ENCODE peak calls at places on chromosomes 2 and 18, in nine cellular contexts. G, F, W, C, Q, M, D, S and L are unnamed samples.

GRCh38 chr2:222796413-222797103 is 64.3 kb upstream of the ACSL3 start:
- DNase-seq in S (no peak), Q (no peak), W (no peak), F (peak), G (peak), M (no peak), C (no peak), D (peak), L (no peak)

GRCh38 chr18:14971461-14972185 is 223.7 kb downstream of the ANKRD30B start:
- DNase-seq in G (no peak), W (peak), C (no peak), D (no peak), F (peak), M (peak), Q (no peak), S (no peak), L (no peak)

GRCh38 chr2:165067958-165068612 is 112.8 kb upstream of the SLC38A11 start:
- DNase-seq in S (peak), D (peak), G (peak), Q (no peak), M (peak), F (no peak), C (peak), W (peak), L (no peak)

GRCh38 chr2:166031054-166031453 is 77.5 kb upstream of the TTC21B start:
- DNase-seq in C (no peak), Q (no peak), S (no peak), D (no peak), G (no peak), M (no peak), F (no peak), W (peak), L (no peak)

GRCh38 chr2:200380139-200380561 is 73.7 kb downstream of the SPATS2L start:
- DNase-seq in S (no peak), C (no peak), F (no peak), W (no peak), D (no peak), M (peak), Q (no peak), G (no peak), L (no peak)

GRCh38 chr2:171087547-171087946 is 73.1 kb downstream of the TLK1 start:
- DNase-seq in G (no peak), Q (no peak), S (no peak), D (no peak), C (no peak), F (no peak), M (no peak), W (no peak), L (no peak)

GRCh38 chr18:12306752-12307151 is 1.3 kb upstream of the TUBB6 start:
- DNase-seq in Q (no peak), F (no peak), D (no peak), G (no peak), C (no peak), S (no peak), M (no peak), W (no peak), L (no peak)

GRCh38 chr2:54691439-54692135 is 31.9 kb upstream of the EML6 start:
- DNase-seq in M (no peak), S (no peak), W (no peak), D (no peak), Q (no peak), G (peak), F (no peak), C (peak), L (no peak)

GRCh38 chr2:170917957-170918356 is 11.1 kb upstream of the GORASP2 start:
- DNase-seq in W (no peak), C (no peak), G (no peak), F (no peak), D (no peak), S (no peak), M (no peak), Q (no peak), L (no peak)

GRCh38 chr2:33746401-33746800 is 147.3 kb upstream of the FAM98A start:
- DNase-seq in F (no peak), Q (no peak), S (no peak), D (no peak), C (no peak), W (no peak), G (no peak), M (no peak), L (no peak)

GRCh38 chr2:86807462-86808275 is 17.0 kb upstream of the CD8A start:
- DNase-seq in F (no peak), W (peak), G (no peak), M (peak), Q (no peak), S (no peak), D (peak), C (peak), L (no peak)

GRCh38 chr2:287471-287885 is 413 bp downstream of the ALKAL2 start:
- DNase-seq in Q (no peak), F (no peak), M (peak), D (no peak), G (no peak), S (no peak), W (no peak), C (peak), L (no peak)

GRCh38 chr2:239939736-239940483 is 85.2 kb downstream of the NDUFA10 start:
- DNase-seq in M (no peak), G (no peak), Q (no peak), C (no peak), F (no peak), W (no peak), D (peak), S (no peak), L (no peak)

GRCh38 chr18:3814840-3815239 is 364.9 kb downstream of the TGIF1 start:
- DNase-seq in G (no peak), W (no peak), S (no peak), F (no peak), M (no peak), C (no peak), Q (no peak), D (no peak), L (peak)

GRCh38 chr2:86238354-86238753 is 39.1 kb downstream of the MRPL35 start:
- DNase-seq in M (no peak), C (no peak), F (no peak), G (no peak), Q (no peak), D (no peak), S (no peak), W (no peak), L (no peak)

GRCh38 chr2:86512922-86513321 is 50.3 kb downstream of the CHMP3 start:
- DNase-seq in F (no peak), G (no peak), Q (no peak), S (no peak), C (no peak), D (no peak), M (no peak), W (no peak), L (no peak)

GRCh38 chr2:174771631-174772491 is 7.6 kb upstream of the CHRNA1 start:
- DNase-seq in S (peak), F (peak), D (peak), G (peak), M (peak), Q (no peak), C (peak), W (peak), L (no peak)

GRCh38 chr18:60980422-60981005 is 352.7 kb upstream of the CDH20 start:
- DNase-seq in C (no peak), W (no peak), F (no peak), M (no peak), D (no peak), Q (no peak), S (no peak), G (no peak), L (no peak)

GRCh38 chr18:36095936-36096519 is 28.7 kb upstream of the RPRD1A start:
- DNase-seq in D (no peak), M (peak), F (peak), G (peak), S (no peak), Q (no peak), W (peak), C (peak), L (peak)

GRCh38 chr2:120613742-120614481 is 121.8 kb upstream of the GLI2 start:
- DNase-seq in C (no peak), M (no peak), W (no peak), D (no peak), F (no peak), G (no peak), Q (no peak), S (no peak), L (peak)

GRCh38 chr2:72744049-72744448 is 81.8 kb downstream of the EXOC6B start:
- DNase-seq in Q (no peak), S (no peak), G (no peak), D (no peak), F (no peak), C (no peak), W (peak), M (no peak), L (peak)

GRCh38 chr18:59561596-59561995 is 135.6 kb downstream of the CCBE1 start:
- DNase-seq in D (no peak), C (no peak), G (no peak), Q (no peak), M (no peak), S (no peak), F (no peak), W (no peak), L (no peak)

GRCh38 chr2:163641986-163642385 is 93.8 kb downstream of the FIGN start:
- DNase-seq in M (no peak), W (no peak), C (no peak), G (no peak), S (no peak), F (no peak), Q (no peak), D (no peak), L (no peak)

GRCh38 chr18:56574827-56575226 is 63.6 kb downstream of the TXNL1 start:
- DNase-seq in D (no peak), F (no peak), W (no peak), M (no peak), C (no peak), Q (no peak), S (no peak), G (no peak), L (no peak)

GRCh38 chr18:54776282-54776977 is 51.8 kb upstream of the RAB27B start:
- DNase-seq in G (no peak), Q (no peak), M (peak), F (peak), S (no peak), W (peak), C (peak), D (peak), L (peak)

GRCh38 chr2:35468271-35468670 is 887.3 kb upstream of the CRIM1 start:
- DNase-seq in G (no peak), C (no peak), Q (no peak), W (peak), S (no peak), M (no peak), D (no peak), F (no peak), L (no peak)

GRCh38 chr18:24019641-24020331 is 5.2 kb downstream of the TTC39C start:
- DNase-seq in F (no peak), G (no peak), M (no peak), Q (peak), S (no peak), D (no peak), W (no peak), C (no peak), L (no peak)

GRCh38 chr2:62142054-62142453 is 53.9 kb upstream of the B3GNT2 start:
- DNase-seq in M (no peak), W (no peak), C (no peak), Q (no peak), G (no peak), S (no peak), F (no peak), D (no peak), L (no peak)

GRCh38 chr2:98912221-98912851 is 23.7 kb downstream of the CRACDL start:
- DNase-seq in D (no peak), S (no peak), Q (no peak), F (no peak), G (peak), M (peak), W (peak), C (peak), L (peak)

GRCh38 chr18:49597152-49597551 is 35.3 kb downstream of the LIPG start:
- DNase-seq in W (no peak), F (no peak), G (no peak), M (no peak), C (no peak), D (no peak), Q (no peak), S (no peak), L (no peak)

GRCh38 chr2:6068441-6068935 is 376.3 kb downstream of the SOX11 start:
- DNase-seq in C (no peak), W (no peak), S (no peak), G (peak), F (no peak), D (no peak), M (no peak), Q (no peak), L (no peak)